ENCODE peak calls at places on chromosome 13, in seven cellular contexts. One of them, this sample, is unnamed.

GRCh38 chr13:18978447-18978846 is 203.2 kb downstream of the TUBA3C start:
- DNase-seq in T-cell: no peak
- DNase-seq in fibroblast of villous mesenchyme: no peak
- DNase-seq in HCEC 1CT: no peak
- DNase-seq in head of caudate nucleus: no peak
- DNase-seq in effector memory CD8-positive, alpha-beta T cell: no peak
- DNase-seq in lung microvascular endothelial cell: no peak
- DNase-seq in this sample: no peak

GRCh38 chr13:24921881-24922280 is 157.9 kb downstream of the RNF17 start:
- DNase-seq in T-cell: no peak
- DNase-seq in lung microvascular endothelial cell: no peak
- DNase-seq in HCEC 1CT: no peak
- DNase-seq in effector memory CD8-positive, alpha-beta T cell: no peak
- DNase-seq in head of caudate nucleus: no peak
- DNase-seq in fibroblast of villous mesenchyme: no peak
- DNase-seq in this sample: no peak

GRCh38 chr13:93246069-93246468 is 19.5 kb downstream of the GPC6 start:
- DNase-seq in effector memory CD8-positive, alpha-beta T cell: no peak
- DNase-seq in fibroblast of villous mesenchyme: no peak
- DNase-seq in T-cell: no peak
- DNase-seq in HCEC 1CT: no peak
- DNase-seq in head of caudate nucleus: no peak
- DNase-seq in lung microvascular endothelial cell: no peak
- DNase-seq in this sample: no peak

GRCh38 chr13:52862358-52863206 is 14.1 kb upstream of the PCDH8 start:
- DNase-seq in effector memory CD8-positive, alpha-beta T cell: no peak
- DNase-seq in HCEC 1CT: no peak
- DNase-seq in lung microvascular endothelial cell: peak; percentile 11
- DNase-seq in T-cell: no peak
- DNase-seq in head of caudate nucleus: peak; percentile 28
- DNase-seq in fibroblast of villous mesenchyme: no peak
- DNase-seq in this sample: no peak

GRCh38 chr13:30078059-30078458 is 227.6 kb upstream of the UBL3 start:
- DNase-seq in HCEC 1CT: no peak
- DNase-seq in effector memory CD8-positive, alpha-beta T cell: no peak
- DNase-seq in head of caudate nucleus: no peak
- DNase-seq in T-cell: no peak
- DNase-seq in fibroblast of villous mesenchyme: no peak
- DNase-seq in lung microvascular endothelial cell: no peak
- DNase-seq in this sample: no peak

GRCh38 chr13:112114391-112114790 is 47.4 kb downstream of the SOX1 start:
- DNase-seq in HCEC 1CT: no peak
- DNase-seq in T-cell: no peak
- DNase-seq in lung microvascular endothelial cell: no peak
- DNase-seq in effector memory CD8-positive, alpha-beta T cell: no peak
- DNase-seq in fibroblast of villous mesenchyme: no peak
- DNase-seq in head of caudate nucleus: no peak
- DNase-seq in this sample: no peak

GRCh38 chr13:102369303-102369702 is 32.5 kb downstream of the FGF14 start:
- DNase-seq in HCEC 1CT: no peak
- DNase-seq in fibroblast of villous mesenchyme: peak; percentile 3
- DNase-seq in lung microvascular endothelial cell: no peak
- DNase-seq in T-cell: no peak
- DNase-seq in head of caudate nucleus: no peak
- DNase-seq in effector memory CD8-positive, alpha-beta T cell: no peak
- DNase-seq in this sample: no peak

GRCh38 chr13:88074794-88075509 is 403.8 kb downstream of the SLITRK5 start:
- DNase-seq in lung microvascular endothelial cell: no peak
- DNase-seq in effector memory CD8-positive, alpha-beta T cell: no peak
- DNase-seq in fibroblast of villous mesenchyme: no peak
- DNase-seq in head of caudate nucleus: no peak
- DNase-seq in T-cell: no peak
- DNase-seq in HCEC 1CT: peak; percentile 44
- DNase-seq in this sample: no peak

GRCh38 chr13:109745702-109746101 is 40.7 kb downstream of the IRS2 start:
- DNase-seq in fibroblast of villous mesenchyme: no peak
- DNase-seq in head of caudate nucleus: no peak
- DNase-seq in effector memory CD8-positive, alpha-beta T cell: no peak
- DNase-seq in T-cell: no peak
- DNase-seq in lung microvascular endothelial cell: no peak
- DNase-seq in HCEC 1CT: no peak
- DNase-seq in this sample: no peak

GRCh38 chr13:42477588-42478190 is 96.3 kb upstream of the TNFSF11 start:
- DNase-seq in head of caudate nucleus: no peak
- DNase-seq in lung microvascular endothelial cell: no peak
- DNase-seq in effector memory CD8-positive, alpha-beta T cell: no peak
- DNase-seq in fibroblast of villous mesenchyme: peak; percentile 71
- DNase-seq in HCEC 1CT: no peak
- DNase-seq in T-cell: no peak
- DNase-seq in this sample: no peak

GRCh38 chr13:114119196-114119595 is 13.2 kb downstream of the RASA3 start:
- DNase-seq in fibroblast of villous mesenchyme: peak; percentile 94
- DNase-seq in head of caudate nucleus: no peak
- DNase-seq in lung microvascular endothelial cell: peak; percentile 95
- DNase-seq in T-cell: no peak
- DNase-seq in effector memory CD8-positive, alpha-beta T cell: no peak
- DNase-seq in HCEC 1CT: peak; percentile 96
- DNase-seq in this sample: peak; percentile 85

GRCh38 chr13:114167445-114167844 is 11.6 kb upstream of the CFAP97D2 start:
- DNase-seq in fibroblast of villous mesenchyme: no peak
- DNase-seq in effector memory CD8-positive, alpha-beta T cell: no peak
- DNase-seq in T-cell: no peak
- DNase-seq in lung microvascular endothelial cell: peak; percentile 34
- DNase-seq in head of caudate nucleus: no peak
- DNase-seq in HCEC 1CT: peak; percentile 22
- DNase-seq in this sample: no peak

GRCh38 chr13:110485604-110486003 is 75.9 kb downstream of the RAB20 start:
- DNase-seq in T-cell: no peak
- DNase-seq in lung microvascular endothelial cell: no peak
- DNase-seq in fibroblast of villous mesenchyme: no peak
- DNase-seq in effector memory CD8-positive, alpha-beta T cell: no peak
- DNase-seq in HCEC 1CT: no peak
- DNase-seq in head of caudate nucleus: no peak
- DNase-seq in this sample: no peak

GRCh38 chr13:113411216-113412023 is 41.9 kb downstream of the ADPRHL1 start:
- DNase-seq in lung microvascular endothelial cell: peak; percentile 56
- DNase-seq in head of caudate nucleus: no peak
- DNase-seq in fibroblast of villous mesenchyme: peak; percentile 95
- DNase-seq in T-cell: no peak
- DNase-seq in HCEC 1CT: peak; percentile 95
- DNase-seq in effector memory CD8-positive, alpha-beta T cell: no peak
- DNase-seq in this sample: peak; percentile 98

GRCh38 chr13:97240789-97241734 is 18.9 kb downstream of the MBNL2 start:
- DNase-seq in T-cell: no peak
- DNase-seq in fibroblast of villous mesenchyme: no peak
- DNase-seq in lung microvascular endothelial cell: peak; percentile 76
- DNase-seq in HCEC 1CT: no peak
- DNase-seq in effector memory CD8-positive, alpha-beta T cell: no peak
- DNase-seq in head of caudate nucleus: no peak
- DNase-seq in this sample: no peak

GRCh38 chr13:105920375-105920774 is 615.1 kb downstream of the EFNB2 start:
- DNase-seq in fibroblast of villous mesenchyme: peak; percentile 71
- DNase-seq in lung microvascular endothelial cell: peak; percentile 87
- DNase-seq in HCEC 1CT: peak; percentile 83
- DNase-seq in head of caudate nucleus: no peak
- DNase-seq in effector memory CD8-positive, alpha-beta T cell: no peak
- DNase-seq in T-cell: no peak
- DNase-seq in this sample: peak; percentile 30

GRCh38 chr13:97911311-97912138 is 42.0 kb upstream of the IPO5 start:
- DNase-seq in T-cell: no peak
- DNase-seq in head of caudate nucleus: no peak
- DNase-seq in fibroblast of villous mesenchyme: no peak
- DNase-seq in HCEC 1CT: peak; percentile 51
- DNase-seq in effector memory CD8-positive, alpha-beta T cell: no peak
- DNase-seq in lung microvascular endothelial cell: peak; percentile 42
- DNase-seq in this sample: peak; percentile 22

GRCh38 chr13:43083750-43084149 is 60.4 kb downstream of the DNAJC15 start:
- DNase-seq in T-cell: no peak
- DNase-seq in fibroblast of villous mesenchyme: no peak
- DNase-seq in head of caudate nucleus: no peak
- DNase-seq in lung microvascular endothelial cell: no peak
- DNase-seq in HCEC 1CT: no peak
- DNase-seq in effector memory CD8-positive, alpha-beta T cell: no peak
- DNase-seq in this sample: no peak

GRCh38 chr13:36966404-36966803 is 32.7 kb downstream of the ALG5 start:
- DNase-seq in fibroblast of villous mesenchyme: no peak
- DNase-seq in effector memory CD8-positive, alpha-beta T cell: no peak
- DNase-seq in HCEC 1CT: no peak
- DNase-seq in head of caudate nucleus: no peak
- DNase-seq in T-cell: no peak
- DNase-seq in lung microvascular endothelial cell: no peak
- DNase-seq in this sample: no peak

GRCh38 chr13:39910833-39911232 is 255.4 kb downstream of the COG6 start:
- DNase-seq in fibroblast of villous mesenchyme: no peak
- DNase-seq in lung microvascular endothelial cell: no peak
- DNase-seq in T-cell: no peak
- DNase-seq in head of caudate nucleus: no peak
- DNase-seq in effector memory CD8-positive, alpha-beta T cell: no peak
- DNase-seq in HCEC 1CT: no peak
- DNase-seq in this sample: no peak

GRCh38 chr13:96984061-96984508 is 10.2 kb downstream of the OXGR1 start:
- DNase-seq in fibroblast of villous mesenchyme: no peak
- DNase-seq in head of caudate nucleus: peak; percentile 12
- DNase-seq in effector memory CD8-positive, alpha-beta T cell: no peak
- DNase-seq in HCEC 1CT: peak; percentile 33
- DNase-seq in T-cell: no peak
- DNase-seq in lung microvascular endothelial cell: peak; percentile 87
- DNase-seq in this sample: no peak

GRCh38 chr13:49997935-49998334 is 1.1 kb downstream of the TRIM13 start:
- DNase-seq in T-cell: no peak
- DNase-seq in effector memory CD8-positive, alpha-beta T cell: no peak
- DNase-seq in fibroblast of villous mesenchyme: peak; percentile 15
- DNase-seq in head of caudate nucleus: no peak
- DNase-seq in lung microvascular endothelial cell: no peak
- DNase-seq in HCEC 1CT: no peak
- DNase-seq in this sample: no peak

GRCh38 chr13:80141114-80141849 is 199.6 kb downstream of the SPRY2 start:
- DNase-seq in lung microvascular endothelial cell: peak; percentile 9
- DNase-seq in effector memory CD8-positive, alpha-beta T cell: no peak
- DNase-seq in T-cell: no peak
- DNase-seq in head of caudate nucleus: no peak
- DNase-seq in fibroblast of villous mesenchyme: peak; percentile 63
- DNase-seq in HCEC 1CT: no peak
- DNase-seq in this sample: peak; percentile 25

GRCh38 chr13:29859971-29860370 is 9.6 kb upstream of the UBL3 start:
- DNase-seq in effector memory CD8-positive, alpha-beta T cell: no peak
- DNase-seq in HCEC 1CT: peak; percentile 90
- DNase-seq in fibroblast of villous mesenchyme: peak; percentile 39
- DNase-seq in T-cell: no peak
- DNase-seq in lung microvascular endothelial cell: no peak
- DNase-seq in head of caudate nucleus: no peak
- DNase-seq in this sample: peak; percentile 90

GRCh38 chr13:72537400-72537780 is 190.0 kb downstream of the MZT1 start:
- DNase-seq in T-cell: no peak
- DNase-seq in fibroblast of villous mesenchyme: no peak
- DNase-seq in head of caudate nucleus: no peak
- DNase-seq in lung microvascular endothelial cell: no peak
- DNase-seq in effector memory CD8-positive, alpha-beta T cell: no peak
- DNase-seq in HCEC 1CT: no peak
- DNase-seq in this sample: no peak

GRCh38 chr13:20411638-20412342 is 113.9 kb downstream of the CRYL1 start:
- DNase-seq in HCEC 1CT: no peak
- DNase-seq in head of caudate nucleus: no peak
- DNase-seq in lung microvascular endothelial cell: no peak
- DNase-seq in fibroblast of villous mesenchyme: no peak
- DNase-seq in T-cell: no peak
- DNase-seq in effector memory CD8-positive, alpha-beta T cell: peak; percentile 14
- DNase-seq in this sample: no peak

GRCh38 chr13:77853701-77854100 is 64.9 kb downstream of the EDNRB start:
- DNase-seq in head of caudate nucleus: no peak
- DNase-seq in HCEC 1CT: no peak
- DNase-seq in fibroblast of villous mesenchyme: no peak
- DNase-seq in T-cell: no peak
- DNase-seq in effector memory CD8-positive, alpha-beta T cell: no peak
- DNase-seq in lung microvascular endothelial cell: no peak
- DNase-seq in this sample: no peak

GRCh38 chr13:50762969-50763568 is 80.4 kb downstream of the DLEU7 start:
- DNase-seq in lung microvascular endothelial cell: no peak
- DNase-seq in T-cell: no peak
- DNase-seq in head of caudate nucleus: no peak
- DNase-seq in effector memory CD8-positive, alpha-beta T cell: no peak
- DNase-seq in fibroblast of villous mesenchyme: no peak
- DNase-seq in HCEC 1CT: no peak
- DNase-seq in this sample: no peak